ENCODE peak calls at places on chromosomes 13 and 19, in ten cellular contexts. P is fibroblast of mammary gland; E is sigmoid colon; O is GM20000; Q is AG10803; H is CD4-positive, alpha-beta T cell; G is WTC11; W is epithelial cell of esophagus; V is psoas muscle; R is Calu3. U is an unnamed sample.

GRCh38 chr19:23817519-23817918 is 58.8 kb upstream of the ZNF681 start:
- DNase-seq in W (peak), O (peak), E (no peak), G (peak), P (peak), R (no peak), H (peak), Q (no peak), V (no peak), U (peak)

GRCh38 chr19:20664917-20665781 is 3.8 kb upstream of the ZNF626 start:
- DNase-seq in V (peak), G (peak), W (peak), O (no peak), Q (peak), R (no peak), H (no peak), P (peak), E (no peak), U (peak)

GRCh38 chr19:53982611-53983010 is 8.8 kb upstream of the CACNG6 start:
- DNase-seq in P (no peak), W (no peak), H (peak), V (peak), Q (no peak), O (no peak), R (peak), E (no peak), G (peak), U (peak)

GRCh38 chr19:18292460-18292809 is 11.0 kb upstream of the JUND start:
- DNase-seq in E (no peak), Q (no peak), V (no peak), P (no peak), O (no peak), H (no peak), W (peak), G (peak), R (no peak), U (no peak)

GRCh38 chr19:38004100-38004504 is 97.1 kb downstream of the SIPA1L3 start:
- DNase-seq in G (no peak), V (no peak), P (peak), Q (peak), R (no peak), W (no peak), H (no peak), E (no peak), O (no peak), U (no peak)

GRCh38 chr19:14694867-14695266 is 5.0 kb downstream of the ZNF333 start:
- DNase-seq in G (no peak), H (no peak), E (no peak), V (no peak), Q (no peak), R (no peak), O (no peak), W (no peak), P (no peak), U (no peak)

GRCh38 chr19:50486823-50487515 is 10.3 kb upstream of the GARIN5A start:
- DNase-seq in O (no peak), P (peak), E (no peak), V (peak), W (peak), H (peak), R (peak), G (peak), Q (peak), U (no peak)

GRCh38 chr13:25847635-25848616 is 203.9 kb downstream of the SHISA2 start:
- DNase-seq in E (no peak), Q (no peak), V (no peak), H (no peak), P (no peak), O (no peak), G (no peak), W (no peak), R (no peak), U (no peak)

GRCh38 chr13:76697277-76697676 is 188.9 kb downstream of the KCTD12 start:
- DNase-seq in R (no peak), P (no peak), H (no peak), Q (no peak), W (no peak), V (no peak), G (no peak), O (no peak), E (no peak), U (no peak)

GRCh38 chr19:11420429-11420893 is 1.3 kb upstream of the RGL3 start:
- DNase-seq in R (peak), Q (peak), V (peak), H (no peak), W (no peak), O (peak), G (peak), E (peak), P (peak), U (no peak)

GRCh38 chr13:24605923-24606372 is 74.3 kb upstream of the ATP12A start:
- DNase-seq in G (no peak), Q (peak), W (peak), O (no peak), E (no peak), R (peak), P (peak), V (no peak), H (no peak), U (no peak)

GRCh38 chr13:30020726-30021312 is 170.4 kb upstream of the UBL3 start:
- DNase-seq in H (no peak), W (peak), G (no peak), P (peak), R (no peak), E (no peak), Q (peak), O (no peak), V (no peak), U (no peak)

GRCh38 chr13:99228737-99229691 is 28.4 kb downstream of the UBAC2 start:
- DNase-seq in R (no peak), P (peak), Q (peak), E (no peak), G (no peak), H (no peak), W (peak), O (peak), V (no peak), U (no peak)

GRCh38 chr19:56840452-56841193 is at the start of the genes PEG3 and ZIM2:
- DNase-seq in Q (no peak), V (peak), P (peak), R (no peak), W (no peak), G (no peak), E (peak), O (no peak), H (no peak), U (peak)

GRCh38 chr13:90545070-90545840 is 802.2 kb upstream of the MIR17HG start:
- DNase-seq in O (no peak), R (peak), P (no peak), E (no peak), G (no peak), W (peak), V (no peak), Q (no peak), H (no peak), U (no peak)

GRCh38 chr13:54373211-54373610 is 1344.6 kb downstream of the OLFM4 start:
- DNase-seq in Q (no peak), W (no peak), E (no peak), R (no peak), P (no peak), G (peak), V (no peak), H (no peak), O (no peak), U (no peak)

GRCh38 chr13:114021464-114022308 is 47.8 kb upstream of the C13orf46 start:
- DNase-seq in W (no peak), R (no peak), G (no peak), Q (no peak), O (no peak), H (no peak), P (no peak), E (no peak), V (no peak), U (no peak)
- TF ChIP-seq CTCF in W (no peak), R (no peak), G (no peak), Q (no peak), O (no peak), H (no peak), P (no peak), E (no peak), V (no peak), U (no peak)

GRCh38 chr19:47560999-47561398 is 11.9 kb downstream of the ZNF541 start:
- DNase-seq in W (no peak), O (no peak), Q (no peak), V (no peak), E (no peak), H (no peak), G (no peak), R (no peak), P (no peak), U (no peak)
- TF ChIP-seq CTCF in W (no peak), O (no peak), Q (no peak), V (no peak), E (no peak), H (no peak), G (no peak), R (no peak), P (no peak), U (no peak)

GRCh38 chr19:3966051-3967017 is 4.6 kb downstream of the DAPK3 start:
- DNase-seq in Q (no peak), G (no peak), W (no peak), R (no peak), H (no peak), V (peak), O (no peak), E (peak), P (no peak), U (no peak)

GRCh38 chr19:3968556-3969434 is 2.1 kb downstream of the DAPK3 start:
- DNase-seq in E (peak), W (peak), Q (peak), R (peak), P (peak), H (no peak), G (peak), V (peak), O (no peak), U (no peak)

GRCh38 chr19:3970313-3970807 is 539 bp downstream of the DAPK3 start:
- DNase-seq in P (no peak), H (no peak), R (no peak), Q (no peak), O (no peak), V (no peak), W (no peak), G (no peak), E (peak), U (no peak)

GRCh38 chr19:3970808-3971598 is at the start of gene DAPK3:
- DNase-seq in P (peak), R (peak), E (peak), O (peak), G (peak), V (peak), W (peak), Q (peak), H (peak), U (peak)

DNA sequence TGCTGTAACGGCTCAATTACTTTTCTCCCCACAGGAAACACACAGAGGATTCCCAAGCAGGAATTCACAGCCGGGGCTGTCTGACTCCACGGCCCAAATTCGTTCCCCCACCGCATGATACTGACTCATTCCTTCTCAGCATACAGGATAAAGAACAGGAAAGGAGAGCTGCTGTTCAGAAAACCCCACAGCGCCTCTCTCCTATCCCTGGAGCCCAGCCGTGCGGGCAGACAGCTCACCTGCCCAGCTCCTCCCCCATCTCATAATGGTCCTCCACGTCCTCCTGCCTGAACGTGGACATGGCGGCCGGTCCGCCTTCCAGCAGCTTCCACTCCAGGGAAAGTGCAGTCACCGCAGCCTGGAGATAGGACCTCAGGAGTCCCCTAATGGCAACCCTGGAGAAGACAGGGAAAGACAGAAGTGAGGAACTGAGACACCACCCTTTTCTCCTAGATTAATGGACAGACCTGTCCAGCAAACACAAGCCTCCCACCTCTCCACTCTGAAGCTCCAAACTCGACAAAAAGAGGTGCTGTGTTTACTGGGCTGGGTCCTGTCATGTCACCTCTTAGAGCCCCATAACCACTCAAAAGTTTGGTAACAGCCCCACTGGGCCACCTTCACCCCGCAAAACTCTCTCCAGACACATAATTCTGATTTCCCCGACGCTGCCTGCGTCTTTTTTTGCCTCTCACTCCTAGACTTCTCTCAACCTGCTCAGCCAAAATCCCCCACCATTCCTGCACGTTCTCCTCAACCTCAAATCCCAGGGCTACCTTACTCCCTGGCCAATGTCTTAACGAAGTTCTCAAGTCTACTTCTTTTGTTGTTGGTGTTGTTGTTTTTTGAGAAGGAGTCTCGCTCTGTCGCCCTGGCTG is 1.2 kb downstream of the DAPK3 start:
- DNase-seq in V (peak), P (peak), O (no peak), W (peak), R (peak), E (peak), H (no peak), Q (peak), G (peak), U (no peak)
- TF ChIP-seq CTCF in V (no peak), P (peak), O (no peak), W (peak), R (no peak), E (peak), H (no peak), Q (peak), G (no peak), U (no peak)

GRCh38 chr13:80962855-80963254 is 621.9 kb upstream of the SPRY2 start:
- DNase-seq in R (no peak), W (no peak), H (no peak), E (no peak), Q (no peak), O (no peak), V (no peak), G (no peak), P (peak), U (no peak)

GRCh38 chr13:80962173-80962572 is 621.2 kb upstream of the SPRY2 start:
- DNase-seq in V (no peak), G (no peak), W (peak), R (no peak), P (no peak), E (no peak), Q (no peak), H (no peak), O (no peak), U (no peak)

DNA sequence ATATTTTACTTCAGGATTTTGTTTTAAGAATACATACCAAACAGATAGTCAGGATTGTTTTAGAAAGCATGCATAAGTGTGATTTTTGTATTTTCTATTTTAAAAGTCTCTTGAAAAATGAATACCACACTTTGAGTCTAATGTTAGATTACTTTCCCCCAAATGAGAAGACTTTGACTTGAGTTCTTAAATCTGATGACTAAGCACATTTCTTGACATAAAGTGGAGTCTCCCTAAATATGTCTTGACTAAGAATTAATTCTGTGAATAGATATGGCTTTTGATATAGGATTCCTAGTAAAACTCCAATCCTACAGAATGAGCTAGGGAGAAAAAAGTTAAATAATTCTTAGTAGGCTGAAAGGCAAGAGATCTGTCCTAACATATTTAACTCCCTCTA is 624.2 kb upstream of the SPRY2 start:
- DNase-seq in P (no peak), V (no peak), Q (no peak), W (no peak), H (no peak), E (no peak), O (no peak), G (no peak), R (no peak), U (no peak)
- TF ChIP-seq CTCF in P (no peak), V (no peak), Q (no peak), W (no peak), H (no peak), E (no peak), O (no peak), G (no peak), R (no peak), U (no peak)

GRCh38 chr19:1942078-1942933 is 1.3 kb downstream of the CSNK1G2 start:
- DNase-seq in O (peak), E (peak), R (peak), H (peak), P (peak), W (peak), Q (peak), V (peak), G (peak), U (peak)

GRCh38 chr19:1943661-1944087 is 2.7 kb downstream of the CSNK1G2 start:
- DNase-seq in O (no peak), G (no peak), P (no peak), R (no peak), E (peak), W (no peak), Q (no peak), V (no peak), H (no peak), U (no peak)

GRCh38 chr19:1944088-1944915 is 3.3 kb downstream of the CSNK1G2 start:
- DNase-seq in V (no peak), R (no peak), G (no peak), Q (no peak), E (peak), H (no peak), W (peak), O (no peak), P (no peak), U (no peak)

GRCh38 chr19:1942934-1943555 is 2.1 kb downstream of the CSNK1G2 start:
- DNase-seq in V (no peak), P (no peak), O (no peak), G (no peak), E (no peak), H (no peak), R (no peak), Q (no peak), W (no peak), U (no peak)

GRCh38 chr19:1941146-1942077 is at the start of gene CSNK1G2:
- DNase-seq in G (no peak), P (no peak), Q (no peak), E (no peak), W (no peak), V (peak), H (no peak), R (no peak), O (no peak), U (no peak)
- TF ChIP-seq CTCF in G (no peak), P (no peak), Q (no peak), E (no peak), W (no peak), V (peak), H (no peak), R (no peak), O (peak), U (peak)

DNA sequence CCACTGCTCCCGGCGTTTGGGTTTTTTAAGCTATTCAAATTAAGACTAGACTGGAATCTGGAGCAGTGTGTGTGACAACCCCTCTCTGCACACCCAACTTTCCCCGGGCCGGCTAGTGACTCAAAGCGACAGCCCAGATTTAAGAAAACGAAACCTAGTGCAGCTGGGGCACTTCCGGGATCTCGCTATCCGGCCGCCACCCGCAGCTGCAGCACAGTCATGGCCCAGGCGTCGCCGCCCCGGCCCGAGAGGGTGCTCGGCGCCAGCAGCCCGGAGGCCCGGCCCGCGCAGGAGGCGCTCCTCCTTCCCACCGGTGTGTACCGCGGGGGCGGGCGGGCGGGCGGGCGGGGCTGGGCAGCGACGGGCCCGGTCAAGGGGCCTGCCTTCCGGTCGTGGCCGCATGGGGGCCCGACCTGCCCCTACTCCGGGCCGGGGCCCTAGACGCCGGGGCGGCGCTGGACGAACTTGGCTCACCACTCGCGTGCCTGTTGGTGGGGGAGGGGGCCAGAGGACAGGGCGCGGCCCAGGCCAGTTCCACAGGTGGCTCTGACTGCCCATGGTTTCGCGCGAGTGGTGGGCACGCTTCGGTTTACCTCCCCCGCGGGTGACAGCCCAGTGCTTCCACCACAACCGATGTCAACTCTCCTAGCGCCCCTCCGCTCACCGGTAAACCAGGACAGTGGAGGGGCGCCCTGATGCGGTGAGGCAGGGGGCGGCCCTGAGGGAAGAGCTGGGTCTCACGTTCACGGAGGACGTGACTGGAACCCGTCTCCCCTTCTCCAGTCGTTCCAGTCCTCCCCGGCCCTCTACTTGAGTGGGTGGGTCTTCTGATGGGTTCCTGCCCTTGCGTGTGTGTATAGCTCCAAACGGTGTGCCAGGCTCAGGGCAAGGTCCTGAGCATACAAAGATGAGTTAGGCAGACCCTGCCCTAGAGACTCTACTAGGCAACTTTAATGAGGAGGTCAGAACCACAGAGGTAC is at the start of gene PHF11:
- DNase-seq in R (peak), G (peak), E (peak), W (peak), Q (peak), P (peak), V (peak), O (peak), H (peak), U (no peak)
- TF ChIP-seq CTCF in R (peak), G (no peak), E (no peak), W (no peak), Q (no peak), P (no peak), V (peak), O (no peak), H (no peak), U (no peak)

GRCh38 chr13:48542581-48543341 is 9.9 kb upstream of the RCBTB2 start:
- DNase-seq in Q (peak), P (peak), G (peak), R (peak), W (no peak), V (peak), H (no peak), O (no peak), E (peak), U (no peak)
- TF ChIP-seq CTCF in Q (peak), P (no peak), G (no peak), R (no peak), W (no peak), V (peak), H (no peak), O (no peak), E (no peak), U (no peak)